ENCODE peak calls at places on chromosome 10, in nine cellular contexts. A is stomach, Y is esophagus squamous epithelium, P is H54, I is HCT116, N is transverse colon, R is GM12891, U is IMR-90, E is breast epithelium. K is an unnamed sample.

GRCh38 chr10:131790021-131790420 is 110.8 kb upstream of the PPP2R2D start:
- DNase-seq in A (peak), Y (no peak), P (peak), I (peak), N (no peak), R (no peak), U (no peak), E (no peak), K (no peak)

GRCh38 chr10:99532687-99533495 is at the start of gene NKX2-3:
- DNase-seq in A (peak), Y (no peak), P (no peak), I (no peak), N (peak), R (no peak), U (peak), E (no peak), K (no peak)

GRCh38 chr10:102452672-102453340 is 1.5 kb upstream of the C10orf95 start:
- DNase-seq in A (no peak), Y (no peak), P (peak), I (peak), N (peak), R (no peak), U (peak), E (no peak), K (peak)

GRCh38 chr10:102230861-102231356 is 4.8 kb downstream of the ELOVL3 start:
- DNase-seq in A (peak), Y (no peak), P (no peak), I (peak), N (peak), R (peak), U (no peak), E (no peak), K (no peak)

GRCh38 chr10:63115732-63116383 is 17.3 kb upstream of the NRBF2 start:
- DNase-seq in A (peak), Y (no peak), P (no peak), I (no peak), N (peak), R (no peak), U (peak), E (peak), K (peak)

GRCh38 chr10:34236927-34237326 is 578.2 kb downstream of the PARD3 start:
- DNase-seq in A (no peak), Y (no peak), P (no peak), I (no peak), N (no peak), R (peak), U (peak), E (no peak), K (no peak)

GRCh38 chr10:84469470-84469869 is 141.1 kb downstream of the CCSER2 start:
- DNase-seq in A (no peak), Y (no peak), P (no peak), I (no peak), N (no peak), R (no peak), U (no peak), E (no peak), K (no peak)

GRCh38 chr10:113005380-113005779 is 55.3 kb downstream of the TCF7L2 start:
- DNase-seq in A (no peak), Y (no peak), P (no peak), I (no peak), N (no peak), R (no peak), U (no peak), E (no peak), K (no peak)

GRCh38 chr10:92848037-92848440 is 281 bp upstream of the EXOC6 start:
- DNase-seq in A (no peak), Y (no peak), P (no peak), I (no peak), N (no peak), R (no peak), U (no peak), E (no peak), K (no peak)

GRCh38 chr10:132960651-132961419 is 18.5 kb upstream of the CFAP46 start:
- DNase-seq in A (no peak), Y (no peak), P (no peak), I (no peak), N (no peak), R (no peak), U (no peak), E (no peak), K (no peak)

GRCh38 chr10:26509311-26509710 is 71.2 kb downstream of the APBB1IP start:
- DNase-seq in A (no peak), Y (no peak), P (no peak), I (no peak), N (no peak), R (no peak), U (no peak), E (no peak), K (no peak)

GRCh38 chr10:70111496-70111895 is 21.1 kb downstream of the AIFM2 start:
- DNase-seq in A (no peak), Y (no peak), P (no peak), I (no peak), N (no peak), R (no peak), U (no peak), E (no peak), K (no peak)

GRCh38 chr10:77949167-77949566 is 22.6 kb upstream of the DLG5 start:
- DNase-seq in A (no peak), Y (no peak), P (peak), I (peak), N (no peak), R (no peak), U (peak), E (peak), K (no peak)

GRCh38 chr10:11740907-11741306 is 1.3 kb upstream of the ECHDC3 start:
- DNase-seq in A (no peak), Y (no peak), P (no peak), I (no peak), N (no peak), R (no peak), U (no peak), E (no peak), K (no peak)

GRCh38 chr10:11743461-11744338 is 1.5 kb downstream of the ECHDC3 start:
- DNase-seq in A (no peak), Y (no peak), P (no peak), I (no peak), N (no peak), R (no peak), U (no peak), E (no peak), K (no peak)

GRCh38 chr10:11742779-11743298 is 657 bp downstream of the ECHDC3 start:
- DNase-seq in A (no peak), Y (no peak), P (no peak), I (no peak), N (no peak), R (no peak), U (no peak), E (peak), K (no peak)

GRCh38 chr10:11741608-11742007 is 574 bp upstream of the ECHDC3 start:
- DNase-seq in A (no peak), Y (no peak), P (no peak), I (no peak), N (no peak), R (no peak), U (no peak), E (no peak), K (no peak)

GRCh38 chr10:11742009-11742778 is at the start of gene ECHDC3:
- DNase-seq in A (peak), Y (peak), P (no peak), I (no peak), N (peak), R (peak), U (no peak), E (no peak), K (peak)
- TF ChIP-seq POLR2A in A (no peak), Y (peak), P (no peak), I (no peak), N (peak), R (no peak), U (no peak), E (no peak), K (no peak)

GRCh38 chr10:14536269-14536903 is 205.7 kb upstream of the FRMD4A start:
- DNase-seq in A (no peak), Y (no peak), P (no peak), I (no peak), N (no peak), R (no peak), U (no peak), E (no peak), K (no peak)

GRCh38 chr10:14534152-14534551 is 203.4 kb upstream of the FRMD4A start:
- DNase-seq in A (no peak), Y (no peak), P (no peak), I (no peak), N (peak), R (no peak), U (no peak), E (no peak), K (no peak)

GRCh38 chr10:14533295-14533694 is 202.6 kb upstream of the FRMD4A start:
- DNase-seq in A (no peak), Y (no peak), P (no peak), I (no peak), N (no peak), R (no peak), U (no peak), E (no peak), K (no peak)

GRCh38 chr10:14532473-14533251 is 201.9 kb upstream of the FRMD4A start:
- DNase-seq in A (no peak), Y (no peak), P (no peak), I (no peak), N (peak), R (no peak), U (peak), E (no peak), K (peak)

DNA sequence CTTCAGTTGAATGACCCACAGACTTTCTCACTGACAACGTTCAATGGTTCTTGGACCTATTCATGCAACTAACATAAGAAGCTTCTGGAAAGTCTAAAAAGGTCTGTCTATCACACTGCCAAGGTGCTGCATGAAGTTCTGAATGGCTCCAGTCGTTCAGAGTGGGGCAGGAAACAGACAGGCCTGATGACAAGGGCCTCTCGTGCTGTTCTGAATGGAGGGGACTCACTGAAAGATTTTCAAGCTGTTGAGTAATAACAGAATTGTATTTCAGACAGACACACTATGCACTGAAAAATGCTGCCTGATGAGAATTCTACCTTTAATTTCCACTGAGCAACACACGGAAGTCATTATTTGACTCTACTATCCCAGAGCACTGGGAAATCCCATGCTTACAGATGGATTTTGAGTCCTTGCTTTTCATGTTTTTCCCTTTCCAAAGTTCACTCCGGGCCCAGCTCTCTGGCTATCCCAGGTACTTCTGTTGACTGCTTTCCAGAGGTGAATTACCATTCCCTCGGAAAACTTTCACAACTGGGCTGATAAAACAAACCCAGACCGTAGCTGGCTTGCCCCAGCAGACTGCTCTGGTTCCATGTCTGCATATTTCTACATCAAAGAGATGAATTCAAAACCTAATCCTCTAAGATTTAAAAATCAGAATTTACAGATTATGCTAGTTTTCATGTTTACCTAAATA is 204.9 kb upstream of the FRMD4A start:
- DNase-seq in A (no peak), Y (no peak), P (no peak), I (no peak), N (no peak), R (no peak), U (no peak), E (no peak), K (no peak)
- TF ChIP-seq POLR2A in A (no peak), Y (no peak), P (no peak), I (no peak), N (no peak), R (no peak), U (no peak), E (no peak), K (no peak)

GRCh38 chr10:127580822-127581221 is 31.7 kb downstream of the NPS start:
- DNase-seq in A (no peak), Y (no peak), P (no peak), I (no peak), N (no peak), R (no peak), U (no peak), E (no peak), K (no peak)
- TF ChIP-seq POLR2A in A (no peak), Y (no peak), P (no peak), I (no peak), N (no peak), R (no peak), U (no peak), E (no peak), K (no peak)

DNA sequence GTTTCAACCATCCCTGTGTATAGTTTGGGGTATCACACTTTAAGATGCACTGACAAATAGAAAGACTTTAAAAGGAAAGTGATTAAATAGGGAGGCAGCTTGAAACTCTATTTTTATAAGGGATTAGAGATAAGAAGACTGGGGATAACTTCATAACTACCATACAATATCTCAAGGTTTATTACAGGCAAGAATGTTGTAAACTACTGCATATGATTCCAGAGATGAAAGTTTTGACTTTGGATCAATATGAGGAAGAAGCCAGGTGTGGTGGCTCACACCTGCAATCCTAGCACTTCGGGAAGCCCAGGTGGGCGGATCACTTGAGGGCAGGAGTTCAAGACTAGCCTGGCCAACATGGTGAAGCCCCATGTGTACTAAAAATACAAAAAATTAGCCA is 96.1 kb downstream of the DNAJC1 start:
- DNase-seq in A (no peak), Y (no peak), P (no peak), I (no peak), N (no peak), R (no peak), U (no peak), E (no peak), K (no peak)
- TF ChIP-seq POLR2A in A (no peak), Y (no peak), P (no peak), I (no peak), N (no peak), R (no peak), U (no peak), E (no peak), K (no peak)

GRCh38 chr10:3067045-3067858 is at the start of gene PFKP:
- DNase-seq in A (no peak), Y (no peak), P (peak), I (no peak), N (peak), R (peak), U (no peak), E (no peak), K (peak)
- TF ChIP-seq POLR2A in A (no peak), Y (peak), P (peak), I (peak), N (peak), R (peak), U (peak), E (peak), K (no peak)

K was measured in adrenal gland.